ENCODE peak calls at places on chromosomes 11 and 22, in six cellular contexts. One of them, this sample, is unnamed.

GRCh38 chr22:36797988-36798670 is 18.7 kb downstream of the PVALB start:
- DNase-seq in MM.1S: no peak
- DNase-seq in skeletal muscle cell: no peak
- DNase-seq in left ventricle myocardium inferior: no peak
- DNase-seq in cardiac fibroblast: no peak
- DNase-seq in gastrocnemius medialis: no peak
- DNase-seq in this sample: no peak

GRCh38 chr11:131913267-131913666 is 542.9 kb downstream of the NTM start:
- DNase-seq in MM.1S: no peak
- DNase-seq in skeletal muscle cell: no peak
- DNase-seq in left ventricle myocardium inferior: no peak
- DNase-seq in cardiac fibroblast: no peak
- DNase-seq in gastrocnemius medialis: no peak
- DNase-seq in this sample: no peak

GRCh38 chr11:47467372-47467771 is 18.4 kb upstream of the RAPSN start:
- DNase-seq in MM.1S: no peak
- DNase-seq in skeletal muscle cell: no peak
- DNase-seq in left ventricle myocardium inferior: no peak
- DNase-seq in cardiac fibroblast: no peak
- DNase-seq in gastrocnemius medialis: no peak
- DNase-seq in this sample: no peak

GRCh38 chr11:122863704-122864326 is 18.7 kb upstream of the JHY start:
- DNase-seq in MM.1S: peak
- DNase-seq in skeletal muscle cell: no peak
- DNase-seq in left ventricle myocardium inferior: peak
- DNase-seq in cardiac fibroblast: peak
- DNase-seq in gastrocnemius medialis: no peak
- DNase-seq in this sample: peak

GRCh38 chr22:46893281-46894020 is 131.0 kb downstream of the TBC1D22A start:
- DNase-seq in MM.1S: no peak
- DNase-seq in skeletal muscle cell: no peak
- DNase-seq in left ventricle myocardium inferior: no peak
- DNase-seq in cardiac fibroblast: no peak
- DNase-seq in gastrocnemius medialis: no peak
- DNase-seq in this sample: no peak

GRCh38 chr11:70880416-70880815 is 372.0 kb downstream of the SHANK2 start:
- DNase-seq in MM.1S: no peak
- DNase-seq in skeletal muscle cell: no peak
- DNase-seq in left ventricle myocardium inferior: no peak
- DNase-seq in cardiac fibroblast: no peak
- DNase-seq in gastrocnemius medialis: no peak
- DNase-seq in this sample: no peak

GRCh38 chr11:119056397-119056999 is 507 bp downstream of the HYOU1 start:
- DNase-seq in MM.1S: peak
- DNase-seq in skeletal muscle cell: no peak
- DNase-seq in left ventricle myocardium inferior: no peak
- DNase-seq in cardiac fibroblast: peak
- DNase-seq in gastrocnemius medialis: no peak
- DNase-seq in this sample: no peak

GRCh38 chr11:133825156-133825555 is 20.2 kb downstream of the SPATA19 start:
- DNase-seq in MM.1S: no peak
- DNase-seq in skeletal muscle cell: no peak
- DNase-seq in left ventricle myocardium inferior: no peak
- DNase-seq in cardiac fibroblast: no peak
- DNase-seq in gastrocnemius medialis: no peak
- DNase-seq in this sample: no peak

GRCh38 chr11:10490398-10491232 is 35.6 kb downstream of the AMPD3 start:
- DNase-seq in MM.1S: no peak
- DNase-seq in skeletal muscle cell: peak
- DNase-seq in left ventricle myocardium inferior: peak
- DNase-seq in cardiac fibroblast: peak
- DNase-seq in gastrocnemius medialis: peak
- DNase-seq in this sample: peak

DNA sequence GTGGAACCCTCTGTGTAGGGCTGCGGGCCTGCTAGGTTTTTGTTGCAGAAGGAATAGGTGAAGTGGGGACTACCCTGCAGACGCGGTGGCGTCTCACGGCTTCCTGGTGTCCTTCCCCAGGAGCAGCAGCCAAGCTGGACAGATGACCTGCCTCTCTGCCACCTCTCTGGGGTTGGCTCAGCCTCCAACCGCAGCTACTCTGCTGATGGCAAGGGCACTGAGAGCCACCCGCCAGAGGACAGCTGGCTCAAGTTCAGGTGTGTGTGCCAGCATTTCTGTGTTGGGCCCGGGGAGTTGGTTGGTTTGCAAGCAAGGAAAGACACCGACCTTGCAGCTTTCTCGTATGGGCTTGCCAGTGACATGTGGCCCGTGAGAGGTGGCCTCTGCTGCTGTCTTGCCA is 15.3 kb downstream of the TAB1 start:
- DNase-seq in MM.1S: no peak
- DNase-seq in skeletal muscle cell: no peak
- DNase-seq in left ventricle myocardium inferior: peak
- DNase-seq in cardiac fibroblast: no peak
- DNase-seq in gastrocnemius medialis: peak
- DNase-seq in this sample: peak
- H3K4me3 ChIP-seq in MM.1S: no peak
- H3K4me3 ChIP-seq in skeletal muscle cell: no peak
- H3K4me3 ChIP-seq in left ventricle myocardium inferior: no peak
- H3K4me3 ChIP-seq in cardiac fibroblast: no peak
- H3K4me3 ChIP-seq in gastrocnemius medialis: no peak
- H3K4me3 ChIP-seq in this sample: no peak

GRCh38 chr22:31085493-31085824 is 4.3 kb downstream of the SMTN start:
- DNase-seq in MM.1S: no peak
- DNase-seq in skeletal muscle cell: no peak
- DNase-seq in left ventricle myocardium inferior: peak
- DNase-seq in cardiac fibroblast: peak
- DNase-seq in gastrocnemius medialis: no peak
- DNase-seq in this sample: peak
- H3K4me3 ChIP-seq in MM.1S: peak
- H3K4me3 ChIP-seq in skeletal muscle cell: peak
- H3K4me3 ChIP-seq in left ventricle myocardium inferior: peak
- H3K4me3 ChIP-seq in cardiac fibroblast: peak
- H3K4me3 ChIP-seq in gastrocnemius medialis: peak
- H3K4me3 ChIP-seq in this sample: peak

DNA sequence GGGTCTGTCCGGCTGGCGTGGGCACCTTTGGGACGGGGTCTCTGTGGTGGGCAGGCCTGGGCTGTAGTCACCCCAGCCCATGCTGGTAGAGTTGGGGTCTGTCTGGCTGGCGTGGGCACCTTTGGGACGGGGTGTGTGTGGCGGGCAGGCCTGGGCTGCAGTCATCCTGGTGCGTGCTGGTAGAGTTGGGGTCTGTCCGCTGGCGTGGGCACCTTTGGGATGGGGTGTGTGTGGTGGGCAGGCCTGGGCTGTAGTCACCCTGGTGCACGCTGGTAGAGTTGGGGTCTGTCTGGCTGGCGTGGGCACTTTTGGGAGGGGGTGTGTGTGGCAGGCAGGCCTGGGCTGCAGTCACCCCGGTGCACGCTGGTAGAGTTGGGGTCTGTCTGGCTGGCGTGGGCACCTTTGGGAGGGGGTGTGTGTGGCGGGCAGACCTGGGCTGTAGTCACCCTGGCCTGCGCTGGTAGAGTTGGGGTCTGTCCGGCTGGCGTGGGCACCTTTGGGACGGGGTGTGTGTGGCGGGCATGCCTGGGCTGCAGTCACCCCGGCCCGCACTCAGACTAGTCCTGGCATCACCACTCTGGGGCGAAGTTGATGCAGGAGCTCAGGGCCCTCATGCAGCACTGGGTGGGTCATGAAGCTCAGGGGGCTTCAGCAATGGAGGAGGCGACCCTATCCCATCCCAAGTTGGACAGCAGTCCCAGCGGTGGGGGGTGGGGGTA is 19.3 kb downstream of the PRR33 start:
- DNase-seq in MM.1S: no peak
- DNase-seq in skeletal muscle cell: no peak
- DNase-seq in left ventricle myocardium inferior: peak
- DNase-seq in cardiac fibroblast: no peak
- DNase-seq in gastrocnemius medialis: no peak
- DNase-seq in this sample: peak
- H3K4me3 ChIP-seq in MM.1S: no peak
- H3K4me3 ChIP-seq in skeletal muscle cell: no peak
- H3K4me3 ChIP-seq in left ventricle myocardium inferior: peak
- H3K4me3 ChIP-seq in cardiac fibroblast: no peak
- H3K4me3 ChIP-seq in gastrocnemius medialis: no peak
- H3K4me3 ChIP-seq in this sample: peak

GRCh38 chr22:18108187-18108586 is 2.4 kb upstream of the TUBA8 start:
- DNase-seq in MM.1S: no peak
- DNase-seq in skeletal muscle cell: no peak
- DNase-seq in left ventricle myocardium inferior: no peak
- DNase-seq in cardiac fibroblast: no peak
- DNase-seq in gastrocnemius medialis: no peak
- DNase-seq in this sample: no peak

GRCh38 chr22:18103527-18104269 is 6.9 kb upstream of the TUBA8 start:
- DNase-seq in MM.1S: no peak
- DNase-seq in skeletal muscle cell: no peak
- DNase-seq in left ventricle myocardium inferior: no peak
- DNase-seq in cardiac fibroblast: no peak
- DNase-seq in gastrocnemius medialis: no peak
- DNase-seq in this sample: peak

GRCh38 chr22:18101536-18101935 is 9.1 kb upstream of the TUBA8 start:
- DNase-seq in MM.1S: no peak
- DNase-seq in skeletal muscle cell: no peak
- DNase-seq in left ventricle myocardium inferior: no peak
- DNase-seq in cardiac fibroblast: no peak
- DNase-seq in gastrocnemius medialis: no peak
- DNase-seq in this sample: no peak

GRCh38 chr22:18100781-18101180 is 9.8 kb upstream of the TUBA8 start:
- DNase-seq in MM.1S: no peak
- DNase-seq in skeletal muscle cell: no peak
- DNase-seq in left ventricle myocardium inferior: no peak
- DNase-seq in cardiac fibroblast: no peak
- DNase-seq in gastrocnemius medialis: no peak
- DNase-seq in this sample: no peak

GRCh38 chr22:18104566-18104965 is 6.0 kb upstream of the TUBA8 start:
- DNase-seq in MM.1S: no peak
- DNase-seq in skeletal muscle cell: peak
- DNase-seq in left ventricle myocardium inferior: no peak
- DNase-seq in cardiac fibroblast: peak
- DNase-seq in gastrocnemius medialis: no peak
- DNase-seq in this sample: no peak
- H3K4me3 ChIP-seq in MM.1S: no peak
- H3K4me3 ChIP-seq in skeletal muscle cell: no peak
- H3K4me3 ChIP-seq in left ventricle myocardium inferior: no peak
- H3K4me3 ChIP-seq in cardiac fibroblast: no peak
- H3K4me3 ChIP-seq in gastrocnemius medialis: no peak
- H3K4me3 ChIP-seq in this sample: no peak

GRCh38 chr11:14384338-14384737 is 25.4 kb upstream of the RRAS2 start:
- DNase-seq in MM.1S: no peak
- DNase-seq in skeletal muscle cell: peak
- DNase-seq in left ventricle myocardium inferior: no peak
- DNase-seq in cardiac fibroblast: peak
- DNase-seq in gastrocnemius medialis: no peak
- DNase-seq in this sample: no peak

GRCh38 chr11:14381968-14382367 is 23.0 kb upstream of the RRAS2 start:
- DNase-seq in MM.1S: no peak
- DNase-seq in skeletal muscle cell: no peak
- DNase-seq in left ventricle myocardium inferior: no peak
- DNase-seq in cardiac fibroblast: no peak
- DNase-seq in gastrocnemius medialis: no peak
- DNase-seq in this sample: no peak

GRCh38 chr11:14378171-14378570 is 19.2 kb upstream of the RRAS2 start:
- DNase-seq in MM.1S: no peak
- DNase-seq in skeletal muscle cell: no peak
- DNase-seq in left ventricle myocardium inferior: no peak
- DNase-seq in cardiac fibroblast: no peak
- DNase-seq in gastrocnemius medialis: no peak
- DNase-seq in this sample: no peak

GRCh38 chr11:14380125-14380936 is 21.3 kb upstream of the RRAS2 start:
- DNase-seq in MM.1S: no peak
- DNase-seq in skeletal muscle cell: no peak
- DNase-seq in left ventricle myocardium inferior: no peak
- DNase-seq in cardiac fibroblast: no peak
- DNase-seq in gastrocnemius medialis: no peak
- DNase-seq in this sample: no peak

GRCh38 chr11:14380947-14381555 is 22.1 kb upstream of the RRAS2 start:
- DNase-seq in MM.1S: peak
- DNase-seq in skeletal muscle cell: no peak
- DNase-seq in left ventricle myocardium inferior: peak
- DNase-seq in cardiac fibroblast: peak
- DNase-seq in gastrocnemius medialis: peak
- DNase-seq in this sample: peak
- H3K4me3 ChIP-seq in MM.1S: peak
- H3K4me3 ChIP-seq in skeletal muscle cell: peak
- H3K4me3 ChIP-seq in left ventricle myocardium inferior: peak
- H3K4me3 ChIP-seq in cardiac fibroblast: peak
- H3K4me3 ChIP-seq in gastrocnemius medialis: peak
- H3K4me3 ChIP-seq in this sample: peak

GRCh38 chr11:17736921-17737817 is 2.6 kb downstream of the KCNC1 start:
- DNase-seq in MM.1S: no peak
- DNase-seq in skeletal muscle cell: no peak
- DNase-seq in left ventricle myocardium inferior: no peak
- DNase-seq in cardiac fibroblast: no peak
- DNase-seq in gastrocnemius medialis: no peak
- DNase-seq in this sample: no peak

GRCh38 chr11:17734986-17735822 is 623 bp downstream of the KCNC1 start:
- DNase-seq in MM.1S: peak
- DNase-seq in skeletal muscle cell: no peak
- DNase-seq in left ventricle myocardium inferior: peak
- DNase-seq in cardiac fibroblast: peak
- DNase-seq in gastrocnemius medialis: no peak
- DNase-seq in this sample: peak

GRCh38 chr11:17734418-17734911 is at the start of gene KCNC1:
- DNase-seq in MM.1S: no peak
- DNase-seq in skeletal muscle cell: no peak
- DNase-seq in left ventricle myocardium inferior: no peak
- DNase-seq in cardiac fibroblast: peak
- DNase-seq in gastrocnemius medialis: no peak
- DNase-seq in this sample: peak

GRCh38 chr11:17738350-17739207 is 4.0 kb downstream of the KCNC1 start:
- DNase-seq in MM.1S: no peak
- DNase-seq in skeletal muscle cell: no peak
- DNase-seq in left ventricle myocardium inferior: no peak
- DNase-seq in cardiac fibroblast: no peak
- DNase-seq in gastrocnemius medialis: no peak
- DNase-seq in this sample: no peak

DNA sequence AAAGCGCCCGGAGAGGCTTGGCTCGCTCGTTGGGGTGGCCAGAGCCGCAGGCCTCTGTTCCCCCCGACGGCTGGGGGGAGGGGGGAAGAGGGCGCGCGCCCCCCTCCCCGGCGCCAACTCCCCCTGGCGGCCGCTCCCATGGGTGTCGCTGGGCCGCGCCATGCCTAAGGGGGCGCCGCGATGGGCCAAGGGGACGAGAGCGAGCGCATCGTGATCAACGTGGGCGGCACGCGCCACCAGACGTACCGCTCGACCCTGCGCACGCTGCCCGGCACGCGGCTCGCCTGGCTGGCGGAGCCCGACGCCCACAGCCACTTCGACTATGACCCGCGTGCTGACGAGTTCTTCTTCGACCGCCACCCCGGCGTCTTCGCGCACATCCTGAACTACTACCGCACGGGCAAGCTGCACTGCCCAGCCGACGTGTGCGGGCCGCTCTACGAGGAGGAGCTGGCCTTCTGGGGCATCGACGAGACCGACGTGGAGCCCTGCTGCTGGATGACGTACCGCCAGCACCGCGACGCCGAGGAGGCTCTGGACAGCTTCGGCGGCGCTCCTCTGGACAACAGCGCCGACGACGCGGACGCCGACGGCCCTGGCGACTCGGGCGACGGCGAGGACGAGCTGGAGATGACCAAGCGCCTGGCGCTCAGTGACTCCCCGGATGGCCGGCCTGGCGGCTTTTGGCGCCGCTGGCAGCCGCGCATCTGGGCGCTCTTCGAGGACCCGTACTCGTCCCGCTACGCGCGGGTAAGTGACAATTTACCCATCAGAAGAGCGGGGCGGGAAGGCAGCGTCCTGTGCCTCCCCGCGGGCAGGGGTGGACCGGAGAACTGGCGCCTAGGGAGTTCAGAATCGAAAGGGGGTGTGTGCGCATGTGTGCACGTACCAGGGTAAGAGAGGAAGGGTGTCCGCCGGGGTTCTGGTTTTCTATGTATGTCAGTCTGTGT is 1.5 kb downstream of the KCNC1 start:
- DNase-seq in MM.1S: no peak
- DNase-seq in skeletal muscle cell: no peak
- DNase-seq in left ventricle myocardium inferior: no peak
- DNase-seq in cardiac fibroblast: no peak
- DNase-seq in gastrocnemius medialis: no peak
- DNase-seq in this sample: peak
- H3K4me3 ChIP-seq in MM.1S: no peak
- H3K4me3 ChIP-seq in skeletal muscle cell: peak
- H3K4me3 ChIP-seq in left ventricle myocardium inferior: peak
- H3K4me3 ChIP-seq in cardiac fibroblast: no peak
- H3K4me3 ChIP-seq in gastrocnemius medialis: no peak
- H3K4me3 ChIP-seq in this sample: peak